ENCODE peak calls at places on chromosomes 2 and 18, in nine cellular contexts. J, Q, I, L, W, Z, T, H and G are unnamed samples.

GRCh38 chr18:61975526-61976326 is 82.9 kb upstream of the RNF152 start:
- DNase-seq in J (no peak), Q (no peak), I (no peak), L (no peak), W (no peak), Z (no peak), T (no peak), H (no peak), G (no peak)

GRCh38 chr2:140893685-140894084 is 1237.1 kb downstream of the LRP1B start:
- DNase-seq in J (peak; percentile 86), Q (no peak), I (no peak), L (no peak), W (no peak), Z (peak; percentile 72), T (no peak), H (no peak), G (no peak)

GRCh38 chr2:226767056-226767813 is 32.4 kb downstream of the IRS1 start:
- DNase-seq in J (no peak), Q (no peak), I (no peak), L (no peak), W (no peak), Z (peak; percentile 73), T (no peak), H (no peak), G (no peak)

GRCh38 chr2:150677561-150677960 is 190.1 kb upstream of the RND3 start:
- DNase-seq in J (no peak), Q (no peak), I (no peak), L (no peak), W (no peak), Z (no peak), T (no peak), H (no peak), G (no peak)

GRCh38 chr18:24013061-24013460 is 1.5 kb upstream of the TTC39C start:
- DNase-seq in J (no peak), Q (no peak), I (no peak), L (no peak), W (no peak), Z (no peak), T (no peak), H (no peak), G (no peak)

GRCh38 chr2:165899311-165899710 is 54.3 kb downstream of the TTC21B start:
- DNase-seq in J (no peak), Q (no peak), I (no peak), L (no peak), W (no peak), Z (no peak), T (no peak), H (no peak), G (no peak)

GRCh38 chr2:217901826-217902225 is 101.0 kb downstream of the TNS1 start:
- DNase-seq in J (no peak), Q (no peak), I (no peak), L (no peak), W (peak; percentile 88), Z (peak; percentile 86), T (peak; percentile 25), H (no peak), G (no peak)

GRCh38 chr18:8982416-8983183 is 119.9 kb upstream of the NDUFV2 start:
- DNase-seq in J (peak; percentile 83), Q (peak; percentile 63), I (peak; percentile 77), L (peak; percentile 53), W (no peak), Z (peak; percentile 56), T (peak; percentile 46), H (peak; percentile 89), G (no peak)

DNA sequence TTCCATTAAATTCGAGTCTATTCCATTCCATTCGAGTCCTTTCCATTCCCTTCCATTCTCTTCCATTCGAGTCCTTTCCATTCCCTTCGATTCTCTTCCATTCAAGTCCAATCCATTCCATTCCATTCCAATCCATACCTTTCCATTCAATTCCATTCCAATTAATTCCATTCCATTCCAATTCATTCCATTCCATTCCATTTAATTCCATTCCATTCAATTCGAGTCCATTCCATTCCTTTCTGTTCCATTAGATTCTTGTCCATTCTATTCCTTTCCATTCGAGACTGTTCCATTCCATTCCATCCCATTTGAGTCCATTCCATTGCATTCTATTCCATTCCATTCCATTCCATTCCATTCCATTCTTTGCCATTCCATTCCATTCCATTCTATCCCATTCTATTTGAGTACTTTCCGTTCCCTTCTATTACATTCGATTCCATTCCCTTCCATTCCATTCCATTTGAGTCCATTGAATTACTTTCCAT is 1130.0 kb downstream of the RPIA start:
- DNase-seq in J (no peak), Q (no peak), I (no peak), L (no peak), W (no peak), Z (no peak), T (no peak), H (no peak), G (no peak)
- TF ChIP-seq CTCF in J (no peak), Q (no peak), I (no peak), L (no peak), W (no peak), Z (no peak), T (no peak), H (no peak), G (no peak)

GRCh38 chr2:28622101-28622499 is 126.2 kb downstream of the PLB1 start:
- DNase-seq in J (no peak), Q (no peak), I (no peak), L (no peak), W (no peak), Z (no peak), T (no peak), H (no peak), G (no peak)

GRCh38 chr2:28620371-28620793 is 124.5 kb downstream of the PLB1 start:
- DNase-seq in J (no peak), Q (no peak), I (no peak), L (no peak), W (no peak), Z (no peak), T (no peak), H (no peak), G (no peak)

GRCh38 chr2:28620801-28621171 is 124.9 kb downstream of the PLB1 start:
- DNase-seq in J (no peak), Q (no peak), I (no peak), L (no peak), W (no peak), Z (no peak), T (no peak), H (no peak), G (no peak)

GRCh38 chr2:28619213-28620196 is 123.6 kb downstream of the PLB1 start:
- DNase-seq in J (no peak), Q (no peak), I (no peak), L (no peak), W (no peak), Z (no peak), T (no peak), H (no peak), G (no peak)

GRCh38 chr2:28621172-28622100 is 125.6 kb downstream of the PLB1 start:
- DNase-seq in J (peak; percentile 94), Q (peak; percentile 58), I (no peak), L (peak; percentile 93), W (peak; percentile 93), Z (peak; percentile 91), T (peak; percentile 78), H (peak; percentile 82), G (peak; percentile 46)
- TF ChIP-seq CTCF in J (peak; percentile 22), Q (peak; percentile 79), I (peak; percentile 26), L (peak; percentile 58), W (no peak), Z (peak; percentile 29), T (peak; percentile 28), H (peak; percentile 30), G (peak; percentile 6)

GRCh38 chr18:77857926-77858325 is 608.3 kb downstream of the GALR1 start:
- DNase-seq in J (no peak), Q (no peak), I (no peak), L (no peak), W (no peak), Z (no peak), T (no peak), H (no peak), G (no peak)

GRCh38 chr18:77859634-77860033 is 610.0 kb downstream of the GALR1 start:
- DNase-seq in J (no peak), Q (no peak), I (no peak), L (no peak), W (no peak), Z (no peak), T (no peak), H (no peak), G (no peak)

GRCh38 chr18:77862358-77862757 is 612.7 kb downstream of the GALR1 start:
- DNase-seq in J (no peak), Q (no peak), I (no peak), L (no peak), W (no peak), Z (no peak), T (no peak), H (no peak), G (no peak)

GRCh38 chr18:77853859-77854258 is 604.2 kb downstream of the GALR1 start:
- DNase-seq in J (no peak), Q (no peak), I (no peak), L (no peak), W (no peak), Z (no peak), T (no peak), H (no peak), G (no peak)

DNA sequence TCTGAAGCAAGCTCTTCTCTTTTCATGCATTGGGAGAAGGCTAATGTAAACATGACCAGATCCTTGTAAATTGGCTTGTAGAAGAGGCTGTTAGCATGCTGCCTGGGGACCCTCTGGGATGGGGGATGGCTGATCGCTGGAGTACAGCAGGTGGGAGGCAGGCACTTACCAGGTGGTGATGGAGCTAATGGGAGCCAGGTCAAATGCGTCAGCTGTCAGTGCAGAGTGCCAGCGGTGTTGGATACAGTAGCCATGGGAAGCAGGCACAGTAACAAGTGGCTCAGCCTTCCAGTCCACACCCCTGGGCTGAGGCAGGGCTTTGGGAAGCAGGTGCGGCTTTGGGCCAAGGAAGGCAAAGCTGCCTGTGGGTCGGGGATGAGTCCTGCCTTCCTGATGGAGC is 608.7 kb downstream of the GALR1 start:
- DNase-seq in J (no peak), Q (no peak), I (no peak), L (no peak), W (no peak), Z (no peak), T (no peak), H (no peak), G (no peak)
- TF ChIP-seq CTCF in J (no peak), Q (no peak), I (no peak), L (no peak), W (no peak), Z (no peak), T (no peak), H (no peak), G (no peak)

GRCh38 chr18:35511833-35512232 is 14.1 kb upstream of the INO80C start:
- DNase-seq in J (no peak), Q (peak; percentile 6), I (no peak), L (no peak), W (no peak), Z (no peak), T (no peak), H (no peak), G (no peak)
- TF ChIP-seq CTCF in J (peak; percentile 30), Q (peak; percentile 33), I (no peak), L (peak; percentile 2), W (no peak), Z (no peak), T (no peak), H (peak; percentile 7), G (peak; percentile 20)